ENCODE peak calls at places on chromosomes 7 and 10, in four cellular contexts. B is HEK293T, E is NCI-H2029, M is Right ventricle myocardium inferior. J is an unnamed sample.

GRCh38 chr7:74138945-74139843 is 35.0 kb upstream of the EIF4H start:
- DNase-seq in M (no peak), E (no peak), B (no peak), J (peak; percentile 47)

GRCh38 chr7:30799206-30799975 is 28.2 kb downstream of the MINDY4 start:
- DNase-seq in E (no peak), B (no peak), M (no peak), J (peak; percentile 39)

GRCh38 chr10:123538401-123539320 is 127.5 kb upstream of the GPR26 start:
- DNase-seq in B (no peak), E (no peak), M (no peak), J (no peak)

GRCh38 chr7:468681-469590 is 50.7 kb downstream of the PDGFA start:
- DNase-seq in M (no peak), B (no peak), E (no peak), J (peak; percentile 11)

GRCh38 chr10:13018171-13018570 is 16.7 kb upstream of the CCDC3 start:
- DNase-seq in B (no peak), E (no peak), M (no peak), J (no peak)

GRCh38 chr7:19392246-19392645 is 247.0 kb upstream of the FERD3L start:
- DNase-seq in E (no peak), B (no peak), M (no peak), J (no peak)

GRCh38 chr10:118712930-118713634 is 41.7 kb downstream of the CACUL1 start:
- DNase-seq in B (no peak), M (peak; percentile 68), E (no peak), J (no peak)

GRCh38 chr10:13816195-13816926 is 229.6 kb downstream of the PRPF18 start:
- DNase-seq in M (peak; percentile 87), B (peak; percentile 55), E (peak; percentile 58), J (peak; percentile 87)

GRCh38 chr7:136874393-136875032 is 6.1 kb downstream of the CHRM2 start:
- DNase-seq in M (no peak), E (peak; percentile 17), B (peak; percentile 52), J (no peak)

GRCh38 chr10:16384064-16384463 is 52.7 kb upstream of the PTER start:
- DNase-seq in B (no peak), E (no peak), M (no peak), J (peak; percentile 42)

GRCh38 chr7:2843711-2844152 is 376 bp downstream of the GNA12 start:
- DNase-seq in B (peak; percentile 50), E (no peak), M (peak; percentile 75), J (peak; percentile 61)

GRCh38 chr7:132130497-132130896 is 445.8 kb downstream of the PLXNA4 start:
- DNase-seq in M (no peak), E (no peak), B (no peak), J (no peak)

J was measured in left ventricle myocardium superior.